ENCODE peak calls at places on chromosomes 13 and 19, in eight cellular contexts. S is hepatocyte, J is right lobe of liver, T is neural progenitor cell, M is ascending aorta, L is retinal pigment epithelial cell, E is AG04450, A is GM23338. D is an unnamed sample.
A peak's percentile ranks its signal among the peaks of the same experiment; 100 is the strongest.

GRCh38 chr19:41426952-41427646 is at the start of gene B3GNT8:
- DNase-seq in E (peak; percentile 11), A (peak; percentile 92), T (peak; percentile 95), J (no peak), L (no peak), M (peak; percentile 91), S (peak; percentile 96), D (peak; percentile 14)

GRCh38 chr19:44576843-44577565 is 36.4 kb upstream of the IGSF23 start:
- DNase-seq in L (no peak), S (peak; percentile 84), J (peak; percentile 57), T (peak; percentile 58), M (no peak), E (no peak), A (peak; percentile 84), D (peak; percentile 9)

GRCh38 chr13:79668353-79668752 is 187.4 kb downstream of the NDFIP2 start:
- DNase-seq in M (no peak), J (no peak), A (no peak), S (no peak), E (no peak), T (no peak), L (no peak), D (no peak)

GRCh38 chr19:3057275-3057714 is 5.0 kb downstream of the TLE5 start:
- DNase-seq in M (peak; percentile 92), J (peak; percentile 94), E (no peak), T (no peak), S (peak; percentile 67), L (no peak), A (no peak), D (no peak)

GRCh38 chr19:8558325-8558724 is 18.9 kb downstream of the MYO1F start:
- DNase-seq in J (no peak), S (no peak), L (no peak), M (no peak), E (no peak), T (no peak), A (no peak), D (no peak)

GRCh38 chr13:81382236-81382635 is 1041.3 kb upstream of the SPRY2 start:
- DNase-seq in E (no peak), J (no peak), L (no peak), S (no peak), M (no peak), A (peak; percentile 32), T (peak; percentile 5), D (no peak)

GRCh38 chr13:60662595-60662994 is 265.6 kb downstream of the TDRD3 start:
- DNase-seq in L (no peak), S (no peak), E (no peak), T (no peak), A (no peak), M (no peak), J (no peak), D (no peak)

GRCh38 chr19:20238025-20238623 is 71.1 kb downstream of the ZNF486 start:
- DNase-seq in A (peak; percentile 99), L (peak; percentile 81), T (peak; percentile 96), S (peak; percentile 90), J (peak; percentile 73), M (peak; percentile 91), E (peak; percentile 68), D (peak; percentile 8)

GRCh38 chr19:19115954-19116353 is 22.3 kb downstream of the TMEM161A start:
- DNase-seq in A (peak; percentile 89), L (no peak), J (peak; percentile 73), S (no peak), T (peak; percentile 72), E (no peak), M (no peak), D (no peak)

GRCh38 chr13:44313674-44314073 is 60.0 kb upstream of the SERP2 start:
- DNase-seq in L (no peak), M (peak; percentile 31), A (no peak), S (no peak), T (no peak), J (no peak), E (no peak), D (peak; percentile 83)

GRCh38 chr13:85093808-85094207 is 705.4 kb downstream of the SLITRK6 start:
- DNase-seq in M (no peak), J (no peak), E (no peak), S (peak; percentile 4), L (no peak), T (no peak), A (no peak), D (peak; percentile 7)

GRCh38 chr19:7010722-7011593 is 10.3 kb downstream of the MBD3L2B start:
- DNase-seq in J (no peak), E (no peak), L (no peak), T (no peak), A (no peak), M (no peak), S (no peak), D (no peak)

DNA sequence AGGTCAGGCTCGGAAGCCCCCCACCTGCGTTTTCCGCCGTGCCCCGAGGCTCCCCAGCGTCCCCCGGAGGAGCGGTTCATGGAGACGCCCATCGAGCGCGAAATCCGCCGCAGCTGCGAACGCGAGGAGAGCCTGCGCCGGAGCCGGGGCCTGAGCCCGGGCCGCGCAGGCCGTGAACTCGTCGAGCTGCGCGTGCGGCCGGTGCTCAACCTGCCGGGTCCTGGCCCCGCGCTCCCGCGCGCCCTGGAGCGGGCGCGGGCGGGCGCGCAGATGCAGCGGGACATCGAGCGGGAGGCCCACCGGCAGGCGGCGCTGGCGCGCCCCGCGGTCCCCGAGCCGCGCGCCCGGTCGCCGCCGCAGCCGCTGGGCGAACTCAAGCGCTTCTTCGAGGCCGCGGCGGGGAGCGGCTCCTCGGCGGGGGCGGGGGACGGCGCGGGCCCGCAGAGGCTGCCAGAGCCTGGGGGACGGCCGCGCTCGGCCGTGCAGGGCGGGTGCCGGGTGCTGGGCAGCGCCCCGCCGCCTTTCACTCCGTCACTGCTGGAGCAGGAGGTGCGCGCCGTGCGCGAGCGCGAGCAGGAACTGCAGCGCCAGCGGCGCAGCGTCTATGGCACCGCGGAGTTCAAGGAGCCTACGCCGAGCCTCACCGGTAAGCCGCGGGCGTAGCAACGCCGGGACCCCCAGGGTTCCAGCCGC is 792 bp downstream of the MISP3 start:
- DNase-seq in M (peak; percentile 83), S (peak; percentile 91), L (no peak), J (peak; percentile 80), E (no peak), A (peak; percentile 74), T (peak; percentile 92), D (peak; percentile 66)
- TF ChIP-seq CTCF in M (no peak), S (no peak), L (peak; percentile 16), J (peak; percentile 30), E (no peak), A (no peak), T (peak; percentile 41), D (peak; percentile 61)

GRCh38 chr13:20776751-20777150 is 3.0 kb upstream of the EEF1AKMT1 start:
- DNase-seq in T (peak; percentile 6), A (peak; percentile 66), E (no peak), L (no peak), J (no peak), S (no peak), M (no peak), D (no peak)
- TF ChIP-seq CTCF in T (no peak), A (peak; percentile 40), E (no peak), L (no peak), J (no peak), S (no peak), M (no peak), D (no peak)

DNA sequence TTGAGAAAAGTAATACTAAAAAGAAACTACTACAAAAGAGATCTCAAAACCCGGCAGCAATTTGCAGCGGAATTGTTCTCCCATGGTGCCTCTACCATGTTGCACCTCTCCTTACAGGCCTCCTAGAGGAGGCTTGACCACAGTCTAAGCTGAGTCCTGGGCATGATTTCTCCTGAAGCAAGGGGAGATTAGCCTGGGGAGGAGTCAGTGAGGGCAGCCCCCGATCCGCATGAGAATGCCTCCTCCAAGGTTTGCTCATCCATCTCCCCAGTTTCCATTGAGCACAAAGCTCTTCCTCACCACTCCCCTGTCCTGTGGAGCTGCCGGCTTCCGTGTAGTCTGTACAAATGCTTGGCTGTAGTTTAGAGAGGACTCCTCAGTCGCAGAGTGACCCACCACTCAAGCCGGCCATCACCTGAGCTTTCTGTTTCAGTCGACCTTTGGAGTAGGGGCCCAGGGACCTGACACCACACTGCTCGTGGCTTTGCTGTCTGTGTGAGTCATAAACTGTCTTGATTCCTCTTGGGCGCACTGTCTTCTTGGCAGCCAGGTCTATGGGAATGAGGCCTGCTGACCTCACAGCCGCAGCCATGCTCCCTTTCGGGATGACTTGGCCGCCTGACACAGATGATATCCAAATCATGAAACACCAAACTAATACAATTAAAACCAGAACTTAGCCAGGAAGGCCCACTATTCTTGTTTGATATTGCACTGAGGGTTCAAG is 72.3 kb downstream of the C1QTNF9 start:
- DNase-seq in L (no peak), A (peak; percentile 35), S (no peak), M (no peak), T (peak; percentile 9), J (no peak), E (no peak), D (peak; percentile 20)
- TF ChIP-seq CTCF in L (no peak), A (no peak), S (no peak), M (no peak), T (no peak), J (no peak), E (no peak), D (no peak)

DNA sequence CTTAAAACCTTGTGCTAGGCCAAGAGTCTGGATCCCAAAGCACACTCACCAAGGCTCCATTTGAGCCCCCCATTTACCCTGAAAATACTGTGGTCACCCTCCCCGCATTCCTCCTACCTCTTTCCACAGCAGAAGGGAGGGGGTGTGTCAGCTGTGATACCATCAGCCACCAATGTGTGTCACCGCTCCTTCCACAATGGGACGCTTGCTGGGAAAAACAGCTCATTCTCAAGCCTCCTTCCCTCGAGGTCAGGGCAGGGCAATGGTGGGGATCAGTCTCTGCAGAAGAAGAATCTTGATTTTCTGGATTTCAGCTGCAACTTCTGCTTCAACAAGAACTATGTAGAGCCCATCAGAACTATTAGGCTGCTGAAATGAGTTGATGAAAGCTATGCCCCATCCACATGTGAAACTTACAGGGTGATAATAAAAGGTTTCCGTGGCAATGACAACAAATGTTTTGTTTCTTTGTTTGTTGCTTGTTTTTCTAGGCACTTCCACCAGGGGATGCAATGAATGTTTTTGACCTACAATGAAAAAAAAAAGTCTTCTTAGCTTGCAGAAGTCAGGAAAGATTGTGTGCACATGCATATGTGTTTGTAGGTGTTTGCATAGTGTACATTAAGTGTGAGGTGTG is 26.4 kb upstream of the ZNF507 start:
- DNase-seq in J (no peak), E (no peak), L (no peak), T (peak; percentile 76), M (no peak), S (peak; percentile 39), A (peak; percentile 83), D (no peak)
- TF ChIP-seq CTCF in J (peak; percentile 32), E (no peak), L (peak; percentile 36), T (peak; percentile 44), M (no peak), S (peak; percentile 24), A (peak; percentile 55), D (peak; percentile 55)

GRCh38 chr13:38849316-38849715 is 141.3 kb downstream of the STOML3 start:
- DNase-seq in S (no peak), A (no peak), J (no peak), T (no peak), E (no peak), L (no peak), M (no peak), D (no peak)
- TF ChIP-seq CTCF in S (no peak), A (no peak), J (no peak), T (no peak), E (no peak), L (no peak), M (no peak), D (no peak)

DNA sequence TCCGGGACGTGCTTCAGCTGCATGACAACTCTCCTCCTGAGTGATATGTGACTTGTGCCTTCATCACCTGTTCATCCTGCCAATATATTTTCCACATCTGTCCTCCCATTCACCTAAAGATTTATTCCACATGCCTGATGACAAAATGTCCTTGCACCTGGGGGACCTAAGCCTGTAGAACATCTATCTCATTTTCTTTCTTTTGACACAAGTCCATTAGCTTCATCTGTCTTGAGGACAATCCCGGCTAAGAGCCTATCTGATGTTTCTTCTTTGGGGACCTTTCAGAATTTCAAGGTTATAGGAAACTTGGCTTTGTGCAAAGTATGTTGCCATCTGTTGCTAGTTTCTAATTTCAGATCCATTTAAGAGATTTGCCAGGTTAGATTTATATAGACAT is 41.1 kb downstream of the ITGBL1 start:
- DNase-seq in A (no peak), M (no peak), S (no peak), J (no peak), E (no peak), L (no peak), T (no peak), D (no peak)
- TF ChIP-seq CTCF in A (no peak), M (no peak), S (no peak), J (no peak), E (no peak), L (no peak), T (no peak), D (no peak)

D was measured in HFFc6.